ENCODE peak calls at places on chromosome X, in seven cellular contexts. Q, Z, D, G, A, S and R are unnamed samples.

GRCh38 chrX:125203737-125204578 is 115.7 kb upstream of the TEX13C start:
- DNase-seq in Q (no peak), Z (no peak), D (no peak), G (no peak), A (no peak), S (peak; percentile 35), R (no peak)

GRCh38 chrX:135914404-135914803 is 20.9 kb downstream of the SAGE1 start:
- DNase-seq in Q (no peak), Z (no peak), D (no peak), G (no peak), A (no peak), S (no peak), R (no peak)

GRCh38 chrX:10021461-10022272 is 54.5 kb downstream of the CLDN34 start:
- DNase-seq in Q (no peak), Z (no peak), D (peak; percentile 43), G (no peak), A (no peak), S (no peak), R (no peak)

GRCh38 chrX:22652596-22652995 is 347.2 kb upstream of the DDX53 start:
- DNase-seq in Q (no peak), Z (no peak), D (peak; percentile 46), G (no peak), A (no peak), S (no peak), R (no peak)

GRCh38 chrX:17859609-17860178 is 1.4 kb downstream of the RAI2 start:
- DNase-seq in Q (no peak), Z (no peak), D (no peak), G (no peak), A (no peak), S (peak; percentile 9), R (no peak)

GRCh38 chrX:19715711-19716638 is 171.4 kb downstream of the SH3KBP1 start:
- DNase-seq in Q (no peak), Z (no peak), D (no peak), G (no peak), A (no peak), S (peak; percentile 42), R (no peak)

GRCh38 chrX:43148305-43148704 is 370.3 kb upstream of the PPP1R2C start:
- DNase-seq in Q (no peak), Z (no peak), D (no peak), G (no peak), A (no peak), S (no peak), R (no peak)

GRCh38 chrX:140661657-140662056 is 47.9 kb upstream of the LINC00632 start:
- DNase-seq in Q (no peak), Z (peak; percentile 3), D (no peak), G (no peak), A (no peak), S (no peak), R (no peak)

GRCh38 chrX:79081895-79082512 is 62.5 kb upstream of the GPR174 start:
- DNase-seq in Q (peak; percentile 5), Z (no peak), D (peak; percentile 48), G (no peak), A (no peak), S (no peak), R (no peak)

GRCh38 chrX:31355206-31355955 is 283.5 kb upstream of the FTHL17 start:
- DNase-seq in Q (no peak), Z (no peak), D (no peak), G (no peak), A (no peak), S (no peak), R (no peak)

GRCh38 chrX:154369453-154370299 is 4.8 kb downstream of the FLNA start:
- DNase-seq in Q (peak; percentile 50), Z (peak; percentile 78), D (peak; percentile 96), G (no peak), A (peak; percentile 93), S (no peak), R (no peak)

GRCh38 chrX:40158036-40158706 is 60.4 kb upstream of the BCOR start:
- DNase-seq in Q (peak; percentile 84), Z (no peak), D (peak; percentile 26), G (no peak), A (no peak), S (no peak), R (no peak)

GRCh38 chrX:48626401-48627298 is 29.4 kb downstream of the WDR13 start:
- DNase-seq in Q (no peak), Z (no peak), D (no peak), G (no peak), A (no peak), S (no peak), R (no peak)

GRCh38 chrX:154300815-154301214 is 5.2 kb downstream of the TKTL1 start:
- DNase-seq in Q (no peak), Z (no peak), D (no peak), G (no peak), A (no peak), S (no peak), R (no peak)

GRCh38 chrX:15343075-15343476 is 7.8 kb upstream of the PIGA start:
- DNase-seq in Q (no peak), Z (no peak), D (peak; percentile 58), G (no peak), A (no peak), S (no peak), R (no peak)

GRCh38 chrX:121256653-121257052 is 209.2 kb downstream of the GLUD2 start:
- DNase-seq in Q (no peak), Z (peak; percentile 3), D (peak; percentile 41), G (no peak), A (no peak), S (no peak), R (no peak)

GRCh38 chrX:24479924-24480722 is 15.0 kb downstream of the PDK3 start:
- DNase-seq in Q (peak; percentile 51), Z (no peak), D (no peak), G (peak; percentile 7), A (no peak), S (peak; percentile 77), R (no peak)